ENCODE peak calls at places on chromosomes 13 and 19, in four cellular contexts. Y is aorta, K is GM06990, I is caudate nucleus. P is an unnamed sample.
A peak's percentile ranks its signal among the peaks of the same experiment; 100 is the strongest.

GRCh38 chr19:41784337-41785239 is 11.8 kb upstream of the CEACAM3 start:
- DNase-seq in Y (no peak), K (no peak), I (no peak), P (no peak)

GRCh38 chr19:12664406-12665280 is 1.9 kb downstream of the MAN2B1 start:
- DNase-seq in Y (no peak), K (no peak), I (no peak), P (peak; percentile 12)

GRCh38 chr19:57578487-57579205 is at the start of gene ZNF416:
- DNase-seq in Y (peak; percentile 98), K (peak; percentile 91), I (peak; percentile 97), P (peak; percentile 99)

GRCh38 chr19:1122972-1123363 is 19.2 kb downstream of the GPX4 start:
- DNase-seq in Y (peak; percentile 77), K (peak; percentile 79), I (no peak), P (peak; percentile 90)

GRCh38 chr19:42528354-42529247 is at the start of gene CEACAM1:
- DNase-seq in Y (peak; percentile 56), K (no peak), I (no peak), P (peak; percentile 34)

GRCh38 chr19:48991823-48992570 is 1.1 kb downstream of the GYS1 start:
- DNase-seq in Y (peak; percentile 84), K (no peak), I (peak; percentile 22), P (peak; percentile 89)

GRCh38 chr13:23087884-23088283 is 92.9 kb upstream of the SGCG start:
- DNase-seq in Y (no peak), K (no peak), I (no peak), P (peak; percentile 12)

GRCh38 chr19:42285546-42285945 is 16.4 kb upstream of the PRR19 start:
- DNase-seq in Y (no peak), K (peak; percentile 24), I (no peak), P (no peak)

GRCh38 chr19:7559102-7559501 is 23.6 kb downstream of the PNPLA6 start:
- DNase-seq in Y (no peak), K (no peak), I (no peak), P (no peak)

GRCh38 chr13:33785384-33785783 is 32.6 kb upstream of the RFC3 start:
- DNase-seq in Y (no peak), K (no peak), I (no peak), P (no peak)

GRCh38 chr19:661427-662196 is 1.4 kb downstream of the RNF126 start:
- DNase-seq in Y (no peak), K (no peak), I (no peak), P (peak; percentile 29)

GRCh38 chr13:111614009-111614408 is 293.6 kb downstream of the TEX29 start:
- DNase-seq in Y (no peak), K (no peak), I (no peak), P (no peak)

GRCh38 chr13:45316210-45316799 is 24.7 kb downstream of the TPT1 start:
- DNase-seq in Y (no peak), K (no peak), I (no peak), P (no peak)

GRCh38 chr13:68358218-68358817 is 1128.2 kb upstream of the PCDH9 start:
- DNase-seq in Y (no peak), K (no peak), I (no peak), P (no peak)

GRCh38 chr13:40057228-40057627 is 401.8 kb downstream of the COG6 start:
- DNase-seq in Y (no peak), K (no peak), I (no peak), P (peak; percentile 29)

GRCh38 chr19:3857449-3858003 is 11.3 kb downstream of the ZFR2 start:
- DNase-seq in Y (no peak), K (peak; percentile 67), I (no peak), P (no peak)

GRCh38 chr13:101660711-101661110 is 208.2 kb downstream of the ITGBL1 start:
- DNase-seq in Y (no peak), K (no peak), I (no peak), P (no peak)

GRCh38 chr13:49400755-49401659 is 42.9 kb downstream of the CAB39L start:
- DNase-seq in Y (no peak), K (no peak), I (no peak), P (peak; percentile 32)

GRCh38 chr13:98308525-98308911 is 131.4 kb upstream of the RNF113B start:
- DNase-seq in Y (no peak), K (no peak), I (no peak), P (no peak)

P was measured in cardiac fibroblast.